ENCODE peak calls at places on chromosomes 12 and 14, in ten cellular contexts. S is left lobe of liver; D is stimulated activated CD4-positive, alpha-beta T cell treated with anti-CD3 and anti-CD28 coated beads, Interleukin-15, amount 100 ng/mL, for 1 hour; E is NAMALWA; A is COR-L47; K is neural crest cell; B is mucosa of descending colon; M is occipital lobe; P is HS-5; Q is H4. T is an unnamed sample.

GRCh38 chr12:120290541-120291312 is 976 bp downstream of the RNU4-2 start:
- DNase-seq in S (peak), D (peak), E (no peak), A (no peak), K (peak), B (no peak), M (no peak), P (no peak), Q (no peak), T (no peak)

GRCh38 chr12:1367731-1368285 is 226.6 kb downstream of the FBXL14 start:
- DNase-seq in S (no peak), D (no peak), E (no peak), A (no peak), K (peak), B (no peak), M (no peak), P (no peak), Q (no peak), T (no peak)

GRCh38 chr12:132196038-132196872 is 52.0 kb downstream of the NOC4L start:
- DNase-seq in S (peak), D (no peak), E (no peak), A (peak), K (no peak), B (no peak), M (no peak), P (no peak), Q (no peak), T (no peak)

GRCh38 chr12:75212072-75212471 is 2.4 kb upstream of the KCNC2 start:
- DNase-seq in S (no peak), D (no peak), E (no peak), A (no peak), K (no peak), B (no peak), M (no peak), P (no peak), Q (peak), T (no peak)

GRCh38 chr14:75132374-75133086 is 5.7 kb upstream of the NEK9 start:
- DNase-seq in S (no peak), D (no peak), E (peak), A (peak), K (peak), B (no peak), M (no peak), P (peak), Q (peak), T (peak)

GRCh38 chr12:31785318-31785717 is 56.5 kb upstream of the AMN1 start:
- DNase-seq in S (no peak), D (no peak), E (no peak), A (no peak), K (no peak), B (no peak), M (no peak), P (no peak), Q (no peak), T (no peak)

GRCh38 chr12:76275511-76276093 is 72.6 kb downstream of the BBS10 start:
- DNase-seq in S (no peak), D (no peak), E (no peak), A (no peak), K (no peak), B (no peak), M (no peak), P (no peak), Q (no peak), T (no peak)

GRCh38 chr14:85420707-85421106 is 109.2 kb upstream of the FLRT2 start:
- DNase-seq in S (no peak), D (no peak), E (no peak), A (no peak), K (no peak), B (no peak), M (no peak), P (no peak), Q (no peak), T (no peak)

GRCh38 chr12:67853204-67853603 is 136.0 kb upstream of the IFNG-AS1 start:
- DNase-seq in S (no peak), D (no peak), E (no peak), A (no peak), K (no peak), B (no peak), M (no peak), P (no peak), Q (no peak), T (no peak)

GRCh38 chr12:65821336-65821735 is 2.9 kb upstream of the HMGA2 start:
- DNase-seq in S (no peak), D (no peak), E (no peak), A (no peak), K (no peak), B (no peak), M (no peak), P (no peak), Q (no peak), T (no peak)

GRCh38 chr12:128969480-128970055 is 116.3 kb downstream of the GLT1D1 start:
- DNase-seq in S (peak), D (no peak), E (peak), A (peak), K (peak), B (no peak), M (peak), P (no peak), Q (no peak), T (no peak)

GRCh38 chr14:38959021-38959420 is 144.0 kb downstream of the SEC23A start:
- DNase-seq in S (no peak), D (no peak), E (no peak), A (no peak), K (no peak), B (no peak), M (no peak), P (no peak), Q (no peak), T (no peak)

GRCh38 chr14:54881761-54882401 is 20.7 kb downstream of the GCH1 start:
- DNase-seq in S (no peak), D (no peak), E (no peak), A (no peak), K (no peak), B (no peak), M (no peak), P (no peak), Q (peak), T (peak)

GRCh38 chr12:100857418-100857817 is 62.8 kb downstream of the ANO4 start:
- DNase-seq in S (no peak), D (no peak), E (no peak), A (no peak), K (no peak), B (no peak), M (no peak), P (no peak), Q (no peak), T (no peak)

GRCh38 chr12:26654623-26655022 is 178.4 kb downstream of the ITPR2 start:
- DNase-seq in S (no peak), D (no peak), E (no peak), A (no peak), K (no peak), B (no peak), M (no peak), P (no peak), Q (no peak), T (no peak)

GRCh38 chr14:28759056-28759657 is 7.4 kb upstream of the FOXG1 start:
- DNase-seq in S (no peak), D (no peak), E (no peak), A (no peak), K (no peak), B (no peak), M (no peak), P (no peak), Q (peak), T (no peak)

T was measured in AG08396.